ENCODE peak calls at places on chromosomes 7 and 10, in seven cellular contexts. L, I, N, K, J, C and G are unnamed samples.

GRCh38 chr10:85458274-85458673 is 908.3 kb downstream of the GRID1 start:
- DNase-seq in L (no peak), I (no peak), N (no peak), K (no peak), J (no peak), C (no peak), G (no peak)

GRCh38 chr10:20299037-20299557 is 482.9 kb downstream of the PLXDC2 start:
- DNase-seq in L (no peak), I (no peak), N (no peak), K (no peak), J (no peak), C (no peak), G (no peak)

GRCh38 chr7:8216291-8216690 is 45.7 kb downstream of the ICA1 start:
- DNase-seq in L (no peak), I (no peak), N (no peak), K (no peak), J (no peak), C (no peak), G (no peak)

GRCh38 chr7:143929224-143929920 is 5.7 kb upstream of the OR2F2 start:
- DNase-seq in L (no peak), I (no peak), N (peak; percentile 36), K (no peak), J (no peak), C (no peak), G (no peak)

GRCh38 chr7:5630670-5631069 is 150.8 kb downstream of the RNF216 start:
- DNase-seq in L (no peak), I (no peak), N (peak; percentile 74), K (peak; percentile 14), J (no peak), C (no peak), G (no peak)

GRCh38 chr10:120011359-120012132 is 119.0 kb downstream of the SEC23IP start:
- DNase-seq in L (peak; percentile 15), I (no peak), N (no peak), K (no peak), J (no peak), C (no peak), G (no peak)

GRCh38 chr10:127368937-127369336 is 172.5 kb upstream of the INSYN2A start:
- DNase-seq in L (no peak), I (no peak), N (no peak), K (no peak), J (peak; percentile 42), C (no peak), G (no peak)

GRCh38 chr10:69959911-69960310 is 92.7 kb upstream of the MACROH2A2 start:
- DNase-seq in L (no peak), I (no peak), N (no peak), K (no peak), J (no peak), C (no peak), G (no peak)

GRCh38 chr7:953547-954327 is 743 bp downstream of the ADAP1 start:
- DNase-seq in L (peak; percentile 69), I (no peak), N (peak; percentile 50), K (no peak), J (no peak), C (peak; percentile 68), G (no peak)

GRCh38 chr10:53314856-53315255 is 542.3 kb upstream of the MBL2 start:
- DNase-seq in L (peak; percentile 72), I (peak; percentile 81), N (peak; percentile 96), K (no peak), J (no peak), C (no peak), G (no peak)

GRCh38 chr7:105691029-105691691 is 109.9 kb upstream of the EFCAB10 start:
- DNase-seq in L (no peak), I (no peak), N (no peak), K (peak; percentile 33), J (no peak), C (peak; percentile 37), G (no peak)

GRCh38 chr10:93383562-93383981 is 98.6 kb downstream of the MYOF start:
- DNase-seq in L (no peak), I (peak; percentile 97), N (peak; percentile 35), K (no peak), J (no peak), C (no peak), G (no peak)

GRCh38 chr10:124032982-124033886 is 60.2 kb downstream of the CHST15 start:
- DNase-seq in L (no peak), I (peak; percentile 9), N (peak; percentile 52), K (no peak), J (no peak), C (no peak), G (no peak)

GRCh38 chr10:109517748-109518147 is 405.6 kb downstream of the XPNPEP1 start:
- DNase-seq in L (no peak), I (no peak), N (no peak), K (no peak), J (no peak), C (no peak), G (no peak)

GRCh38 chr7:28144266-28144665 is 36.3 kb downstream of the JAZF1 start:
- DNase-seq in L (peak; percentile 7), I (no peak), N (no peak), K (no peak), J (peak; percentile 30), C (peak; percentile 20), G (no peak)

GRCh38 chr10:35552622-35553342 is 52.4 kb upstream of the GJD4 start:
- DNase-seq in L (no peak), I (no peak), N (no peak), K (no peak), J (no peak), C (no peak), G (no peak)

GRCh38 chr10:107847620-107848019 is 683.1 kb upstream of the SORCS1 start:
- DNase-seq in L (no peak), I (no peak), N (no peak), K (no peak), J (no peak), C (no peak), G (no peak)

GRCh38 chr7:148856035-148856881 is 27.8 kb downstream of the EZH2 start:
- DNase-seq in L (peak; percentile 30), I (no peak), N (peak; percentile 73), K (peak; percentile 27), J (no peak), C (peak; percentile 41), G (no peak)

GRCh38 chr7:71255537-71256178 is 123.7 kb downstream of the GALNT17 start:
- DNase-seq in L (no peak), I (no peak), N (no peak), K (no peak), J (no peak), C (no peak), G (no peak)

GRCh38 chr7:100011516-100011915 is 3.9 kb upstream of the ZKSCAN1 start:
- DNase-seq in L (no peak), I (no peak), N (no peak), K (no peak), J (no peak), C (no peak), G (no peak)

GRCh38 chr7:100901921-100902332 is 6.2 kb upstream of the ACHE start:
- DNase-seq in L (no peak), I (no peak), N (no peak), K (no peak), J (no peak), C (no peak), G (no peak)

GRCh38 chr7:99188221-99188620 is 19.7 kb downstream of the KPNA7 start:
- DNase-seq in L (no peak), I (no peak), N (no peak), K (no peak), J (no peak), C (no peak), G (no peak)

GRCh38 chr10:71966046-71967004 is 2.1 kb downstream of the CHST3 start:
- DNase-seq in L (no peak), I (no peak), N (peak; percentile 77), K (no peak), J (no peak), C (no peak), G (no peak)

GRCh38 chr7:149776305-149776704 is 2.9 kb upstream of the ZNF467 start:
- DNase-seq in L (peak; percentile 81), I (no peak), N (peak; percentile 11), K (no peak), J (no peak), C (no peak), G (no peak)

GRCh38 chr10:126476256-126476655 is 88.0 kb upstream of the ADAM12 start:
- DNase-seq in L (peak; percentile 35), I (no peak), N (no peak), K (no peak), J (no peak), C (no peak), G (peak; percentile 69)

GRCh38 chr10:132319853-132320669 is 11.9 kb upstream of the LRRC27 start:
- DNase-seq in L (no peak), I (peak; percentile 57), N (peak; percentile 87), K (no peak), J (no peak), C (no peak), G (no peak)

GRCh38 chr10:12214763-12215218 is 18.8 kb downstream of the CDC123 start:
- DNase-seq in L (peak; percentile 68), I (no peak), N (peak; percentile 62), K (no peak), J (no peak), C (peak; percentile 27), G (peak; percentile 33)

GRCh38 chr7:152035807-152036206 is 10.3 kb downstream of the GALNT11 start:
- DNase-seq in L (no peak), I (no peak), N (no peak), K (no peak), J (no peak), C (no peak), G (no peak)

GRCh38 chr10:61066661-61067353 is 122.8 kb upstream of the RHOBTB1 start:
- DNase-seq in L (no peak), I (no peak), N (no peak), K (no peak), J (no peak), C (no peak), G (no peak)

GRCh38 chr10:84360634-84361365 is 32.4 kb downstream of the CCSER2 start:
- DNase-seq in L (peak; percentile 34), I (no peak), N (no peak), K (no peak), J (no peak), C (no peak), G (no peak)

GRCh38 chr7:1989049-1989860 is 243.5 kb downstream of the MAD1L1 start:
- DNase-seq in L (no peak), I (no peak), N (no peak), K (no peak), J (no peak), C (no peak), G (no peak)

GRCh38 chr7:117085275-117085674 is 132.0 kb downstream of the ST7 start:
- DNase-seq in L (no peak), I (no peak), N (peak; percentile 78), K (no peak), J (peak; percentile 40), C (no peak), G (no peak)

GRCh38 chr10:43671659-43672555 is 23.2 kb upstream of the ZNF32 start:
- DNase-seq in L (peak; percentile 89), I (no peak), N (peak; percentile 64), K (peak; percentile 16), J (peak; percentile 32), C (peak; percentile 78), G (peak; percentile 7)

GRCh38 chr7:87545760-87546159 is 54.9 kb downstream of the ABCB1 start:
- DNase-seq in L (no peak), I (no peak), N (no peak), K (no peak), J (no peak), C (no peak), G (no peak)

GRCh38 chr10:101291254-101292193 is 62.3 kb upstream of the LBX1 start:
- DNase-seq in L (peak; percentile 92), I (no peak), N (peak; percentile 23), K (peak; percentile 20), J (peak; percentile 13), C (peak; percentile 83), G (peak; percentile 64)

GRCh38 chr10:89536013-89536354 is 590 bp upstream of the SLC16A12 start:
- DNase-seq in L (no peak), I (no peak), N (no peak), K (no peak), J (no peak), C (no peak), G (no peak)

GRCh38 chr7:129436335-129436923 is 2.2 kb downstream of the STRIP2 start:
- DNase-seq in L (no peak), I (no peak), N (no peak), K (no peak), J (no peak), C (no peak), G (no peak)

GRCh38 chr7:12607134-12607533 is 36.6 kb downstream of the SCIN start:
- DNase-seq in L (no peak), I (no peak), N (no peak), K (no peak), J (peak; percentile 99), C (no peak), G (peak; percentile 86)